ENCODE peak calls at places on chromosomes 1 and 21, in nine cellular contexts. One of them, this sample, is unnamed.

GRCh38 chr1:21302747-21303715 is 12.8 kb upstream of the ECE1 start:
- DNase-seq in GM23338: no peak
- DNase-seq in hepatocyte: no peak
- DNase-seq in GM23248: peak
- DNase-seq in PC-3: peak
- DNase-seq in MM.1S: no peak
- DNase-seq in HCT116: no peak
- DNase-seq in neural progenitor cell: no peak
- DNase-seq in SK-N-SH: peak
- DNase-seq in this sample: no peak

GRCh38 chr21:38671716-38672115 is 134.0 kb upstream of the ETS2 start:
- DNase-seq in neural progenitor cell: no peak
- DNase-seq in HCT116: no peak
- DNase-seq in hepatocyte: no peak
- DNase-seq in GM23338: no peak
- DNase-seq in PC-3: no peak
- DNase-seq in GM23248: no peak
- DNase-seq in MM.1S: no peak
- DNase-seq in SK-N-SH: no peak
- DNase-seq in this sample: no peak

GRCh38 chr1:3702990-3703728 is 49.1 kb upstream of the CCDC27 start:
- DNase-seq in hepatocyte: no peak
- DNase-seq in MM.1S: no peak
- DNase-seq in GM23338: no peak
- DNase-seq in PC-3: peak
- DNase-seq in neural progenitor cell: peak
- DNase-seq in HCT116: no peak
- DNase-seq in GM23248: peak
- DNase-seq in SK-N-SH: peak
- DNase-seq in this sample: no peak

GRCh38 chr1:36571106-36571505 is 88.4 kb upstream of the CSF3R start:
- DNase-seq in GM23338: no peak
- DNase-seq in hepatocyte: no peak
- DNase-seq in PC-3: no peak
- DNase-seq in GM23248: no peak
- DNase-seq in SK-N-SH: no peak
- DNase-seq in neural progenitor cell: no peak
- DNase-seq in MM.1S: no peak
- DNase-seq in HCT116: no peak
- DNase-seq in this sample: no peak

GRCh38 chr1:156877433-156877832 is 16.1 kb upstream of the PEAR1 start:
- DNase-seq in GM23248: peak
- DNase-seq in neural progenitor cell: no peak
- DNase-seq in PC-3: no peak
- DNase-seq in SK-N-SH: no peak
- DNase-seq in MM.1S: no peak
- DNase-seq in hepatocyte: no peak
- DNase-seq in GM23338: no peak
- DNase-seq in HCT116: no peak
- DNase-seq in this sample: no peak

GRCh38 chr1:119220980-119221379 is 80.5 kb upstream of the WARS2 start:
- DNase-seq in neural progenitor cell: no peak
- DNase-seq in PC-3: no peak
- DNase-seq in SK-N-SH: no peak
- DNase-seq in GM23248: peak
- DNase-seq in HCT116: no peak
- DNase-seq in GM23338: no peak
- DNase-seq in MM.1S: no peak
- DNase-seq in hepatocyte: no peak
- DNase-seq in this sample: no peak

GRCh38 chr21:33122507-33122906 is 52.6 kb downstream of the OLIG1 start:
- DNase-seq in MM.1S: no peak
- DNase-seq in hepatocyte: no peak
- DNase-seq in neural progenitor cell: no peak
- DNase-seq in HCT116: no peak
- DNase-seq in GM23338: no peak
- DNase-seq in PC-3: no peak
- DNase-seq in GM23248: no peak
- DNase-seq in SK-N-SH: no peak
- DNase-seq in this sample: no peak

GRCh38 chr1:2983319-2983705 is 38.0 kb upstream of the ACTRT2 start:
- DNase-seq in neural progenitor cell: no peak
- DNase-seq in hepatocyte: no peak
- DNase-seq in HCT116: no peak
- DNase-seq in SK-N-SH: no peak
- DNase-seq in PC-3: no peak
- DNase-seq in GM23338: no peak
- DNase-seq in GM23248: no peak
- DNase-seq in MM.1S: no peak
- DNase-seq in this sample: no peak

GRCh38 chr1:231734417-231734816 is 107.8 kb downstream of the DISC1 start:
- DNase-seq in HCT116: no peak
- DNase-seq in SK-N-SH: no peak
- DNase-seq in MM.1S: no peak
- DNase-seq in PC-3: no peak
- DNase-seq in hepatocyte: no peak
- DNase-seq in GM23338: no peak
- DNase-seq in neural progenitor cell: no peak
- DNase-seq in GM23248: no peak
- DNase-seq in this sample: no peak

GRCh38 chr1:10380594-10381275 is 18.1 kb upstream of the PGD start:
- DNase-seq in hepatocyte: peak
- DNase-seq in SK-N-SH: no peak
- DNase-seq in GM23338: no peak
- DNase-seq in neural progenitor cell: no peak
- DNase-seq in GM23248: peak
- DNase-seq in MM.1S: no peak
- DNase-seq in PC-3: peak
- DNase-seq in HCT116: no peak
- DNase-seq in this sample: no peak

GRCh38 chr1:11337536-11338350 is 64.7 kb downstream of the UBIAD1 start:
- DNase-seq in SK-N-SH: peak
- DNase-seq in hepatocyte: peak
- DNase-seq in GM23248: peak
- DNase-seq in GM23338: peak
- DNase-seq in HCT116: peak
- DNase-seq in PC-3: peak
- DNase-seq in MM.1S: peak
- DNase-seq in neural progenitor cell: peak
- DNase-seq in this sample: peak

GRCh38 chr1:192453360-192454045 is 122.1 kb upstream of the RGS1 start:
- DNase-seq in GM23248: no peak
- DNase-seq in MM.1S: no peak
- DNase-seq in GM23338: no peak
- DNase-seq in hepatocyte: no peak
- DNase-seq in SK-N-SH: peak
- DNase-seq in neural progenitor cell: no peak
- DNase-seq in HCT116: no peak
- DNase-seq in PC-3: no peak
- DNase-seq in this sample: no peak

DNA sequence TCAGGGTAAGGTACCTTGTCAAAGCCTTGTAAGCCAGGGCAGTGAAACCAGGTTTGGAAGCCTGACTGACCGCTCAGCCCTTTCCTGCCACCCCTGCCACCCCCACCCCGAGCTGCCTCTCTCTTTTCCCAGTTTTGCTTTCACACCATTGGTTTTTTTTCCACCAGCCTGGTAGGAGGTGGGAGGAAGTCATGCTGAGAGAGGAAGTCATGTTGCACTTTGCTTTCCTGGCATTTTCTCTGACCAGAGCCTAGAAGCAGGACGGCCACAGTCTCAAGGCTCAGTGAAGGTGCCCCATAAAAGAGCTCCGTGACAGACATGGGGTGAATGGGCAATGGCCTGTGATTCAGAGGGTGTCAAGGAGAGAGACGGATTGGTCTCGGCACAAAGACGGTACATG is 42.2 kb upstream of the DMRTB1 start:
- DNase-seq in HCT116: no peak
- DNase-seq in GM23248: no peak
- DNase-seq in hepatocyte: no peak
- DNase-seq in PC-3: no peak
- DNase-seq in SK-N-SH: no peak
- DNase-seq in MM.1S: no peak
- DNase-seq in GM23338: peak
- DNase-seq in neural progenitor cell: no peak
- DNase-seq in this sample: no peak
- TF ChIP-seq EZH2phosphoT487 in HCT116: no peak
- TF ChIP-seq EZH2phosphoT487 in GM23248: no peak
- TF ChIP-seq EZH2phosphoT487 in hepatocyte: no peak
- TF ChIP-seq EZH2phosphoT487 in PC-3: no peak
- TF ChIP-seq EZH2phosphoT487 in SK-N-SH: no peak
- TF ChIP-seq EZH2phosphoT487 in MM.1S: no peak
- TF ChIP-seq EZH2phosphoT487 in GM23338: no peak
- TF ChIP-seq EZH2phosphoT487 in neural progenitor cell: no peak
- TF ChIP-seq EZH2phosphoT487 in this sample: no peak

GRCh38 chr1:182602945-182603645 is 1.1 kb downstream of the RGS16 start:
- DNase-seq in MM.1S: no peak
- DNase-seq in hepatocyte: no peak
- DNase-seq in neural progenitor cell: no peak
- DNase-seq in PC-3: no peak
- DNase-seq in GM23248: peak
- DNase-seq in SK-N-SH: no peak
- DNase-seq in GM23338: no peak
- DNase-seq in HCT116: no peak
- DNase-seq in this sample: peak
- H3K27ac ChIP-seq in MM.1S: no peak
- H3K27ac ChIP-seq in hepatocyte: no peak
- H3K27ac ChIP-seq in neural progenitor cell: no peak
- H3K27ac ChIP-seq in PC-3: no peak
- H3K27ac ChIP-seq in GM23248: no peak
- H3K27ac ChIP-seq in SK-N-SH: no peak
- H3K27ac ChIP-seq in GM23338: no peak
- H3K27ac ChIP-seq in HCT116: no peak
- H3K27ac ChIP-seq in this sample: peak

DNA sequence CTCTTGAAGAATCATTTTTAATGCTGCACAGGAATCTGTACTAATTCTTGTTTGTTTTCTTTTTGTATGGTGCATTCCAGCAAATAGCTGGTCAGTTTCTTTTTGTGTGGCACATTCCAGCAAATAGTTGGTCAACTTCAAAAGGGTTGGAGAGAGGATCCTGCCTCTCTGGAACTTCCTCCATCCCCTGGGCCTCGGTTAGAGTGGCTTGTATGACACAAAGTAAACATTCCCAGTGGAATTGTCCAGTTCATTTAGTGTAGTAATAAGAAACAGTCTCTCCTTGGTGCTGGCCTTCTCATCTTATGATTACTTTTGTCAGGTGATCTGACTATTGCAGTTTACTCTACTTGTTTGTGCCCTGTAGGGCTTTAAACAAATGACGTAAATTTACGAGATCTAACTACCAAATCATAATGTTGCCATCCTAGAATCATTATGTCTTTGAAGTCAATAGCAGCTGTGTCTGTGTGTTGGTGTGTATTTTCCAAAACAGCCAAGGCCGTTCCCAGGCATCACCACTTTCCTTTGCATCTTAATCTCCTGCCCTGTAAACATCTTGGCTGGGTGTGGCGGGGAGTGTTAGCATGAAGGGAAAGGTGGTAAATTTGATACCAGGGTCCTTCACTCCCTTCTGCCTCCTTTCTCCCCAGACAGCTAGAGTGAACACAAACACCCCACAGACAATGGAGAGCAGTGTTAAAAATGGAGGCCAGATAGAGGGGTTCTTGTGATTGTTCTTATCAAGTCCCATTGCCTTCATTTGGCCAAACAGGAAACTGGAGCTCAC is 77.9 kb downstream of the CDC7 start:
- DNase-seq in neural progenitor cell: no peak
- DNase-seq in MM.1S: no peak
- DNase-seq in GM23248: no peak
- DNase-seq in SK-N-SH: no peak
- DNase-seq in HCT116: no peak
- DNase-seq in GM23338: no peak
- DNase-seq in PC-3: peak
- DNase-seq in hepatocyte: peak
- DNase-seq in this sample: no peak
- TF ChIP-seq EZH2phosphoT487 in neural progenitor cell: no peak
- TF ChIP-seq EZH2phosphoT487 in MM.1S: no peak
- TF ChIP-seq EZH2phosphoT487 in GM23248: no peak
- TF ChIP-seq EZH2phosphoT487 in SK-N-SH: no peak
- TF ChIP-seq EZH2phosphoT487 in HCT116: no peak
- TF ChIP-seq EZH2phosphoT487 in GM23338: no peak
- TF ChIP-seq EZH2phosphoT487 in PC-3: no peak
- TF ChIP-seq EZH2phosphoT487 in hepatocyte: no peak
- TF ChIP-seq EZH2phosphoT487 in this sample: no peak

DNA sequence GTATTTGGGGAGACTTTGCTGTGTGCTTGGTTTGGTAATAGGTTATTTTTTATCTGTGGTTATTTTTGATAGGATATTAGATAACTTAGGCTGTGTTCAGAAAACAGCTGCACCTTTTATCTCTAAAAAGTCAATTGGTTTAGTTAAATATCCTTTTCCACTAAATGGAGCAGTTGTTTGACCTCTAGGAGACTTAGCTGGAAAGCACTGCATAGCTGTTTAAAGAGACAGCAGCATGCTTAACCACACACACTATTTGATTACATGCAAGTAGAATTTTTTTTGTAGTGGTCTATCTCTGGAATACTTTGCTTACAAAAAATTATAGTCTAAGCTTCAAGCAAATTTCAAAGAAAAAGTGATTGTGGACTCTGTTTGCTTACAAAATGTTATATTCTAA is 6.5 kb upstream of the PALMD start:
- DNase-seq in GM23248: no peak
- DNase-seq in MM.1S: no peak
- DNase-seq in SK-N-SH: no peak
- DNase-seq in GM23338: no peak
- DNase-seq in neural progenitor cell: no peak
- DNase-seq in PC-3: no peak
- DNase-seq in hepatocyte: no peak
- DNase-seq in HCT116: no peak
- DNase-seq in this sample: no peak
- H3K27ac ChIP-seq in GM23248: no peak
- H3K27ac ChIP-seq in MM.1S: no peak
- H3K27ac ChIP-seq in SK-N-SH: no peak
- H3K27ac ChIP-seq in GM23338: no peak
- H3K27ac ChIP-seq in neural progenitor cell: no peak
- H3K27ac ChIP-seq in PC-3: no peak
- H3K27ac ChIP-seq in hepatocyte: no peak
- H3K27ac ChIP-seq in HCT116: no peak
- H3K27ac ChIP-seq in this sample: no peak

GRCh38 chr1:20112279-20113000 is 6.9 kb downstream of the PLA2G2D start:
- DNase-seq in SK-N-SH: no peak
- DNase-seq in hepatocyte: no peak
- DNase-seq in MM.1S: peak
- DNase-seq in GM23338: no peak
- DNase-seq in PC-3: no peak
- DNase-seq in GM23248: peak
- DNase-seq in neural progenitor cell: no peak
- DNase-seq in HCT116: no peak
- DNase-seq in this sample: no peak
- TF ChIP-seq EZH2phosphoT487 in SK-N-SH: no peak
- TF ChIP-seq EZH2phosphoT487 in hepatocyte: no peak
- TF ChIP-seq EZH2phosphoT487 in MM.1S: no peak
- TF ChIP-seq EZH2phosphoT487 in GM23338: no peak
- TF ChIP-seq EZH2phosphoT487 in PC-3: no peak
- TF ChIP-seq EZH2phosphoT487 in GM23248: no peak
- TF ChIP-seq EZH2phosphoT487 in neural progenitor cell: no peak
- TF ChIP-seq EZH2phosphoT487 in HCT116: no peak
- TF ChIP-seq EZH2phosphoT487 in this sample: no peak

GRCh38 chr1:170494369-170494768 is 37.6 kb upstream of the GORAB start:
- DNase-seq in MM.1S: no peak
- DNase-seq in HCT116: no peak
- DNase-seq in GM23338: peak
- DNase-seq in neural progenitor cell: no peak
- DNase-seq in hepatocyte: no peak
- DNase-seq in PC-3: no peak
- DNase-seq in SK-N-SH: no peak
- DNase-seq in GM23248: no peak
- DNase-seq in this sample: no peak
- H3K27ac ChIP-seq in MM.1S: no peak
- H3K27ac ChIP-seq in HCT116: no peak
- H3K27ac ChIP-seq in GM23338: no peak
- H3K27ac ChIP-seq in neural progenitor cell: no peak
- H3K27ac ChIP-seq in hepatocyte: no peak
- H3K27ac ChIP-seq in PC-3: no peak
- H3K27ac ChIP-seq in SK-N-SH: peak
- H3K27ac ChIP-seq in GM23248: no peak
- H3K27ac ChIP-seq in this sample: no peak

This sample was measured in OCI-LY7.